ENCODE peak calls at places on chromosomes 12 and 14, in ten cellular contexts. L is adipocyte, T is cardiac muscle cell, D is SJSA1, P is transverse colon, M is Panc1, R is GM23338, V is hepatocyte, Z is left ventricle myocardium inferior, B is neural progenitor cell. A is an unnamed sample. For H3K4me1, H3K27me3 and H3K36me3, the result is how much of the 10 kb centered on the place peaks cover.

GRCh38 chr14:61696753-61697318 is 1.5 kb downstream of the HIF1A start:
- DNase-seq in L (peak), T (no peak), D (no peak), P (no peak), M (no peak), R (no peak), V (no peak), Z (no peak), B (no peak), A (no peak)

GRCh38 chr12:110613771-110614684 is at the start of gene TCTN1:
- DNase-seq in L (peak), T (peak), D (peak), P (peak), M (peak), R (peak), V (peak), Z (peak), B (peak), A (peak)

GRCh38 chr14:34059925-34060746 is 109.3 kb upstream of the EGLN3 start:
- DNase-seq in L (peak), T (peak), D (peak), P (peak), M (no peak), R (peak), V (peak), Z (peak), B (peak), A (peak)

GRCh38 chr14:90544566-90544965 is 147.7 kb downstream of the CALM1 start:
- DNase-seq in L (no peak), T (no peak), D (no peak), P (no peak), M (no peak), R (no peak), V (no peak), Z (no peak), B (no peak), A (no peak)

GRCh38 chr12:124518051-124518932 is 49.1 kb downstream of the NCOR2 start:
- DNase-seq in L (peak), T (peak), D (peak), P (peak), M (peak), R (no peak), V (peak), Z (peak), B (peak), A (peak)

GRCh38 chr12:84912191-84913142 is at the start of gene SLC6A15:
- DNase-seq in L (peak), T (peak), D (peak), P (no peak), M (no peak), R (peak), V (peak), Z (no peak), B (peak), A (peak)

GRCh38 chr14:91374897-91375747 is 42.5 kb downstream of the CCDC88C start:
- DNase-seq in L (no peak), T (no peak), D (no peak), P (no peak), M (no peak), R (peak), V (no peak), Z (no peak), B (peak), A (no peak)

GRCh38 chr14:89330236-89331002 is 86.6 kb downstream of the FOXN3 start:
- DNase-seq in L (peak), T (no peak), D (no peak), P (peak), M (no peak), R (no peak), V (no peak), Z (peak), B (no peak), A (peak)

GRCh38 chr14:61345144-61345482 is 23.7 kb downstream of the PRKCH start:
- DNase-seq in L (no peak), T (no peak), D (no peak), P (no peak), M (no peak), R (no peak), V (no peak), Z (no peak), B (no peak), A (no peak)

GRCh38 chr12:13074396-13075113 is 28.9 kb downstream of the GSG1 start:
- DNase-seq in L (no peak), T (no peak), D (no peak), P (no peak), M (no peak), R (no peak), V (no peak), Z (no peak), B (no peak), A (no peak)

GRCh38 chr12:123106640-123107359 is 44.1 kb downstream of the PITPNM2 start:
- DNase-seq in L (no peak), T (no peak), D (peak), P (peak), M (no peak), R (no peak), V (no peak), Z (peak), B (no peak), A (no peak)

GRCh38 chr14:101844219-101844618 is 82.7 kb downstream of the PPP2R5C start:
- DNase-seq in L (no peak), T (no peak), D (no peak), P (no peak), M (no peak), R (no peak), V (no peak), Z (peak), B (no peak), A (no peak)

DNA sequence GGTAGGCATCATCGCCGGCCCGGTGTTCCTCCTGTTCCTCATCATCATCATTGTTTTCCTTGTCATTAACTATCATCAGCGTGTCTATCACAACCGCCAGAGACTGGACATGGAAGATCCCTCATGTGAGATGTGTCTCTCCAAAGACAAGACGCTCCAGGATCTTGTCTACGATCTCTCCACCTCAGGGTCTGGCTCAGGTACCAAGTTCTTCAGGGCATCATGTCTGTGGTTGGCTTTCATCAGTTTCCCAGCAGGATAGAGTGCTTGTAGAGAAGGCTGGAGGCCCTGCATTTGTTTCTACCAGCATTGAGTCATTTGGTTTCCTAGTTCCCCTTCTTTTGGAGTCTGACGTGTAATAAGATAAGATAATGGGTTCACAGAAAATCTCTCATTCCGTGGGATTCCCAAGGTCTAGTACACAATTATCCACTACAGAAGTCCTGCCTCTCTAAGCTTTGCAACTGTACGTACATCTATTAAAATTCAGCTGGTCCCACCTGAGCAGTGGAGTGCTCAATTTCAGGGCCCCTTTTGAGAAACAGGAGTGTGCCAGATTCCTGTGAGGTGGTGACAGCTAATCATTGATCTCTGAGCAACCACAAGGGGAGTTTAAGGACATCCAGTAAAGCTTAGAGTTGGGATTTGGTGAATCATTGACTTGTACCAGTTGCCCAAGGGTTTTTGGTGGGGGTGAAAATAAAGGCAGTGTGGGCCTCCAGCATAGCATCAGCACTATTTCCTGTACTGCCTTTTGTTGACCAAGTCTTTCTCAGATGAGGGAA is 25.1 kb downstream of the ACVR1B start:
- DNase-seq in L (peak), T (peak), D (no peak), P (no peak), M (no peak), R (no peak), V (peak), Z (no peak), B (no peak), A (no peak)
- H3K4me1 ChIP-seq in L (half or more), T (under half), D (under half), P (under half), M (under half), R (under half), V (half or more), Z (under half), B (under half), A (under half)

GRCh38 chr12:99979471-99979870 is 5.3 kb downstream of the ANKS1B start:
- DNase-seq in L (no peak), T (no peak), D (no peak), P (no peak), M (no peak), R (no peak), V (no peak), Z (no peak), B (no peak), A (no peak)
- H3K27me3 ChIP-seq in L (under half), T (under half), D (under half), P (under half), M (under half), R (under half), V (under half), Z (under half), B (under half), A (under half)

GRCh38 chr12:66137937-66138336 is 7.4 kb upstream of the LLPH start:
- DNase-seq in L (no peak), T (no peak), D (no peak), P (no peak), M (no peak), R (no peak), V (no peak), Z (no peak), B (no peak), A (no peak)
- H3K36me3 ChIP-seq in L (half or more), T (under half), D (half or more), P (half or more), M (under half), R (under half), V (under half), Z (half or more), B (under half), A (under half)

DNA sequence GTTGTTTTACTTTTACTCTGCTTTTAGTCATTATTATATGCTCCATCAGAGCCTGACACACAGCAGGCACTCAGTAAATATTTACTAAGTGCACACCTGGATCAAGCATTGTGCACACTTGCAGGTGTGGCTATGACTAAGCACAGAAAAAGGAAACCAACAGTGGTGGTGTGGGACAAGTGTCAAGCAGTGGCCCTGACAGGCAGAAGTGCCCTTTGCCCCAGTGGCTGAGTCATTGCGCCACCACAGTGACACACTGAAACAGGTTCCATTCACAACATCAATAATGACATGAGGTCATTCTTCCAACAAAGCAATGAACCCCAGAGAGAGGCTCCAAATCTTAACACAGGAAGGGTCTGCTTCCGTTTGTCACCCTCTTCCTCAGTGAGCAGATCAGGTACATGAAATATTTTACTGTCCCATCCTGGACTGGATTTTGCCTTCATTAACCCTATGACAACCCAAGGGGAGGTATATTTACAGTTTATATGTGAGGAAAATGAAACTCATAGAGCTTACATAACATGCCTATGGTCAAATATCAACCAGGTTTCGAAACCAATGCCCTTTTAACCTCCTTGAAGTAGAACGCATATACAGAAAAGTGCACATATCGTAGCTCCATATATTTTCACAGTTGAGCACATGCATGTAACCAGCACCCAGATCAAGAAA is 82.6 kb upstream of the GTF2A1 start:
- DNase-seq in L (no peak), T (no peak), D (no peak), P (peak), M (no peak), R (no peak), V (peak), Z (no peak), B (no peak), A (no peak)
- H3K4me1 ChIP-seq in L (under half), T (under half), D (under half), P (under half), M (under half), R (under half), V (under half), Z (under half), B (under half), A (under half)

GRCh38 chr14:99986416-99986815 is 78.8 kb upstream of the EVL start:
- DNase-seq in L (peak), T (no peak), D (no peak), P (no peak), M (no peak), R (no peak), V (no peak), Z (no peak), B (no peak), A (no peak)

GRCh38 chr14:99990268-99991170 is 74.7 kb upstream of the EVL start:
- DNase-seq in L (no peak), T (no peak), D (no peak), P (no peak), M (no peak), R (no peak), V (no peak), Z (no peak), B (no peak), A (no peak)

GRCh38 chr14:99995700-99996356 is 69.4 kb upstream of the EVL start:
- DNase-seq in L (peak), T (peak), D (peak), P (peak), M (peak), R (peak), V (peak), Z (peak), B (peak), A (peak)

GRCh38 chr14:99989032-99989431 is 76.2 kb upstream of the EVL start:
- DNase-seq in L (no peak), T (no peak), D (no peak), P (no peak), M (no peak), R (no peak), V (no peak), Z (no peak), B (no peak), A (no peak)

GRCh38 chr14:99991306-99991705 is 73.9 kb upstream of the EVL start:
- DNase-seq in L (no peak), T (no peak), D (no peak), P (no peak), M (no peak), R (no peak), V (no peak), Z (no peak), B (no peak), A (no peak)
- H3K27me3 ChIP-seq in L (under half), T (under half), D (under half), P (under half), M (under half), R (under half), V (under half), Z (under half), B (under half), A (under half)

GRCh38 chr12:57529831-57530230 is 7.2 kb downstream of the MBD6 start:
- DNase-seq in L (no peak), T (no peak), D (no peak), P (no peak), M (no peak), R (no peak), V (no peak), Z (no peak), B (no peak), A (no peak)

GRCh38 chr12:57527184-57527583 is 4.6 kb downstream of the MBD6 start:
- DNase-seq in L (no peak), T (no peak), D (peak), P (no peak), M (no peak), R (no peak), V (no peak), Z (no peak), B (no peak), A (no peak)

GRCh38 chr12:57530396-57531142 is 7.9 kb downstream of the MBD6 start:
- DNase-seq in L (no peak), T (no peak), D (peak), P (no peak), M (no peak), R (no peak), V (no peak), Z (no peak), B (no peak), A (no peak)

GRCh38 chr12:57528176-57528575 is 5.6 kb downstream of the MBD6 start:
- DNase-seq in L (no peak), T (no peak), D (no peak), P (no peak), M (no peak), R (no peak), V (no peak), Z (no peak), B (no peak), A (no peak)

DNA sequence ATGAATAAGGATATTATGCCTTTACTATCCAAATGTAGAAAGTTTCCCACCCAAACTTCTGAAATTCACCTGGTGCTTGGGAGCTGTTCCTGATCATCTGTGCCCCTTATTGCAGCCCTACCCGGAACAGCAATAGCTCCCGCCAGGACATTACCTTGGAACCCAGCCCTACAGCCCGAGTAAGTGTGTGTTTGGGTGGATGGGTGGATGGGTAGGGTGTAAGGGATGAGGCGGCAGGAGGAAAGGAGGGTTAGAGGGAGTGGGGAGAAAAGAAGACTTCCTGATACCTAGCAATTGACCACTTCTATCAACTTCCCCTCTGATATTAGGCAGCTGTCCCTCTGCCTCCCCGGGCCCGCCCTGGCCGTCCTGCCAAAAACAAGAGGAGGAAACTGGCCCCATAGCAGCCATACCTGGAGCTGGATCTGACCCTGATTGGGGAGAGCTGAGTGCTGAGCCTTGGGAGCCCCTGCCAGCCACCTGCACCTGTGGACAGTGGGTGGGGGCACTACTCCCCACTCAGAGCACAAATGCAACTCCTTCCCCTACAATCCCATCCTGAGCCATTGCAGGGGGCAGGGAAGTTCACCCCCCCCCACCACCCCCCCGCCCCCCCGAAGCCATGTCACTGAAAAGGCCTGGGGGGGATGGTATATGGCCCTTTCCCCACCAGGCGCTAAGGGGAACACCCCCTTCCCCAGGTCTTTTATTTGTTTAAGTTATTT is 6.4 kb downstream of the MBD6 start:
- DNase-seq in L (no peak), T (no peak), D (no peak), P (no peak), M (no peak), R (no peak), V (no peak), Z (no peak), B (no peak), A (no peak)
- H3K36me3 ChIP-seq in L (half or more), T (half or more), D (half or more), P (half or more), M (under half), R (under half), V (under half), Z (half or more), B (under half), A (under half)

GRCh38 chr14:22553445-22553844 is 35.6 kb downstream of the DAD1 start:
- DNase-seq in L (no peak), T (no peak), D (no peak), P (no peak), M (no peak), R (no peak), V (no peak), Z (no peak), B (no peak), A (no peak)
- H3K4me1 ChIP-seq in L (under half), T (under half), D (half or more), P (under half), M (under half), R (under half), V (under half), Z (under half), B (under half), A (under half)

A was measured in testis.